ENCODE peak calls at places on chromosomes 2 and 18, in ten cellular contexts. N is bronchial epithelial cell; Z is activated CD4-positive, alpha-beta T cell treated with anti-CD3 and anti-CD28 coated beads, Interleukin-2, amount 10 ng/mL, durations not matched to agents 24 days and 14 days; O is A172; Q is T-helper 2 cell; H is GM03348; E is A549; A is LoVo; D is foreskin fibroblast; U is HT-29. R is an unnamed sample.
A peak's percentile ranks its signal among the peaks of the same experiment; 100 is the strongest.

GRCh38 chr2:200252661-200253067 is 53.8 kb upstream of the SPATS2L start:
- DNase-seq in H (peak; percentile 62), N (peak; percentile 57), Q (no peak), O (no peak), A (no peak), U (no peak), Z (no peak), E (no peak), D (peak; percentile 73), R (peak; percentile 71)

GRCh38 chr18:9058426-9058825 is 44.1 kb upstream of the NDUFV2 start:
- DNase-seq in U (no peak), H (peak; percentile 39), Z (no peak), Q (no peak), D (no peak), N (no peak), O (no peak), E (no peak), A (no peak), R (no peak)

GRCh38 chr2:156903335-156903734 is 354.2 kb upstream of the GALNT5 start:
- DNase-seq in Q (no peak), Z (no peak), A (no peak), E (no peak), O (no peak), H (no peak), D (peak; percentile 28), N (no peak), U (no peak), R (no peak)

GRCh38 chr2:187499941-187500532 is 52.0 kb upstream of the CALCRL start:
- DNase-seq in A (peak; percentile 74), N (peak; percentile 48), Q (no peak), U (peak; percentile 81), H (peak; percentile 52), O (peak; percentile 69), Z (peak; percentile 82), D (peak; percentile 37), E (peak; percentile 19), R (peak; percentile 29)

GRCh38 chr2:194883711-194884110 is 773.3 kb upstream of the SLC39A10 start:
- DNase-seq in Z (no peak), U (no peak), A (no peak), N (no peak), Q (no peak), O (no peak), E (no peak), D (no peak), H (no peak), R (no peak)

GRCh38 chr2:233084488-233084887 is 24.3 kb downstream of the INPP5D start:
- DNase-seq in D (no peak), O (no peak), U (no peak), H (no peak), E (no peak), N (no peak), Q (no peak), A (no peak), Z (peak; percentile 83), R (no peak)

GRCh38 chr2:71348302-71348701 is 16.7 kb downstream of the ZNF638 start:
- DNase-seq in Q (no peak), O (peak; percentile 16), Z (no peak), U (peak; percentile 15), H (peak; percentile 18), A (no peak), E (no peak), N (peak; percentile 29), D (peak; percentile 33), R (no peak)

GRCh38 chr2:118223487-118224136 is 135.3 kb downstream of the INSIG2 start:
- DNase-seq in A (peak; percentile 3), Z (peak; percentile 64), N (no peak), D (no peak), O (no peak), U (no peak), E (no peak), Q (no peak), H (peak; percentile 13), R (no peak)

GRCh38 chr2:230674401-230674800 is 38.2 kb upstream of the CAB39 start:
- DNase-seq in E (no peak), D (no peak), A (no peak), U (no peak), Z (no peak), N (no peak), Q (no peak), H (no peak), O (no peak), R (no peak)

R was measured in GM04504.